ENCODE peak calls at places on chromosomes 13 and 19, in six cellular contexts. R, J, M, D, G and C are unnamed samples. For H3K4me1 and H3K27me3, the result is how much of the 10 kb centered on the place peaks cover.

GRCh38 chr19:40598121-40598917 is 2.9 kb upstream of the LTBP4 start:
- DNase-seq in R (peak), J (peak), M (peak), D (peak), G (peak), C (no peak)

GRCh38 chr13:110254151-110254679 is 52.7 kb downstream of the COL4A1 start:
- DNase-seq in R (no peak), J (no peak), M (no peak), D (no peak), G (no peak), C (no peak)

GRCh38 chr19:54594737-54595136 is 1.3 kb downstream of the LILRA1 start:
- DNase-seq in R (no peak), J (no peak), M (no peak), D (no peak), G (no peak), C (no peak)

GRCh38 chr19:35042056-35042730 is 672 bp downstream of the HPN start:
- DNase-seq in R (no peak), J (peak), M (no peak), D (no peak), G (no peak), C (no peak)

GRCh38 chr13:60540276-60540675 is 143.3 kb downstream of the TDRD3 start:
- DNase-seq in R (no peak), J (no peak), M (no peak), D (no peak), G (no peak), C (no peak)

GRCh38 chr13:112203614-112204013 is 136.7 kb downstream of the SOX1 start:
- DNase-seq in R (no peak), J (no peak), M (no peak), D (no peak), G (no peak), C (no peak)

GRCh38 chr13:23350009-23350408 is 83.5 kb downstream of the SACS start:
- DNase-seq in R (no peak), J (no peak), M (no peak), D (no peak), G (no peak), C (no peak)

GRCh38 chr13:33186851-33187250 is 98.7 kb downstream of the STARD13 start:
- DNase-seq in R (no peak), J (no peak), M (no peak), D (no peak), G (no peak), C (no peak)

GRCh38 chr13:46609726-46610125 is 56.8 kb downstream of the LRCH1 start:
- DNase-seq in R (no peak), J (no peak), M (no peak), D (no peak), G (no peak), C (no peak)

GRCh38 chr13:34250151-34250550 is 432.2 kb downstream of the RFC3 start:
- DNase-seq in R (no peak), J (no peak), M (no peak), D (no peak), G (no peak), C (no peak)

GRCh38 chr13:46961719-46962118 is 64.9 kb upstream of the HTR2A start:
- DNase-seq in R (no peak), J (no peak), M (no peak), D (no peak), G (no peak), C (no peak)

GRCh38 chr13:96130818-96131217 is 40.9 kb downstream of the HS6ST3 start:
- DNase-seq in R (no peak), J (no peak), M (no peak), D (no peak), G (no peak), C (no peak)

GRCh38 chr13:112222971-112223370 is 153.2 kb upstream of the SPACA7 start:
- DNase-seq in R (no peak), J (no peak), M (no peak), D (no peak), G (no peak), C (no peak)

GRCh38 chr19:47095707-47096704 is 17.6 kb downstream of the ZC3H4 start:
- DNase-seq in R (no peak), J (peak), M (peak), D (no peak), G (no peak), C (no peak)
- H3K4me1 ChIP-seq in R (half or more), J (half or more), M (half or more), D (under half), G (under half), C (under half)

GRCh38 chr13:113371061-113371460 is 7.1 kb upstream of the GRTP1 start:
- DNase-seq in R (no peak), J (no peak), M (peak), D (no peak), G (no peak), C (no peak)
- H3K27ac ChIP-seq in R (no peak), J (no peak), M (no peak), D (no peak), G (no peak), C (no peak)

GRCh38 chr13:19632915-19633339 is 532 bp upstream of the MPHOSPH8 start:
- DNase-seq in R (no peak), J (no peak), M (no peak), D (no peak), G (no peak), C (no peak)
- H3K27me3 ChIP-seq in R (under half), J (under half), M (under half), D (under half), G (under half), C (under half)

GRCh38 chr19:10243606-10244005 is 8.4 kb upstream of the MRPL4 start:
- DNase-seq in R (no peak), J (no peak), M (no peak), D (no peak), G (no peak), C (no peak)

GRCh38 chr19:10251792-10252694 is at the start of gene MRPL4:
- DNase-seq in R (peak), J (peak), M (peak), D (peak), G (peak), C (peak)

GRCh38 chr19:10246511-10246910 is 5.5 kb upstream of the MRPL4 start:
- DNase-seq in R (no peak), J (no peak), M (no peak), D (no peak), G (no peak), C (no peak)
- H3K4me1 ChIP-seq in R (under half), J (under half), M (under half), D (under half), G (under half), C (under half)

DNA sequence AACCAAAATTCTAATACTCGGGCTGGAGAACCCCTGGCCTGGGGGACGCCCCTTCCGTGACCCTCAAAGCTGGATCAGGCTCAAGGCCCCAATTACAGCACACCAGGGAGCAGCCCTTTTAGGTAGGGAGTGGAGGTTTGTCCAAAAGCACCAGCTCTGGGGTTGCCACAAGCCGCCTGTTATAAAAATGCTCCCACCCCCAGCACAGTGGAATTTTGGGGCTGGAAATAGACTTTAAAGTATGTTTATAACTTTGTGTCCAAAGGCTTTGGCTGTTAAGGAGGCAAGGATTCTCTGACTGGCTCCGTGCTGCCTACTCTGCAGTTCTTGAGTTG is 564 bp upstream of the GMIP start:
- DNase-seq in R (no peak), J (no peak), M (no peak), D (no peak), G (no peak), C (no peak)
- H3K27ac ChIP-seq in R (no peak), J (no peak), M (no peak), D (no peak), G (peak), C (no peak)

GRCh38 chr13:97225533-97225932 is 3.4 kb downstream of the MBNL2 start:
- DNase-seq in R (no peak), J (no peak), M (no peak), D (no peak), G (no peak), C (no peak)
- H3K27me3 ChIP-seq in R (under half), J (under half), M (under half), D (under half), G (under half), C (under half)

GRCh38 chr19:5918463-5919079 is 4.5 kb downstream of the CAPS start:
- DNase-seq in R (no peak), J (no peak), M (no peak), D (no peak), G (no peak), C (no peak)

GRCh38 chr19:5915782-5916165 is 1.7 kb downstream of the CAPS start:
- DNase-seq in R (no peak), J (no peak), M (no peak), D (no peak), G (no peak), C (no peak)

GRCh38 chr19:5916201-5916708 is 2.2 kb downstream of the CAPS start:
- DNase-seq in R (no peak), J (no peak), M (no peak), D (no peak), G (no peak), C (no peak)

GRCh38 chr19:5914946-5915781 is 1.1 kb downstream of the CAPS start:
- DNase-seq in R (no peak), J (no peak), M (no peak), D (peak), G (no peak), C (no peak)

DNA sequence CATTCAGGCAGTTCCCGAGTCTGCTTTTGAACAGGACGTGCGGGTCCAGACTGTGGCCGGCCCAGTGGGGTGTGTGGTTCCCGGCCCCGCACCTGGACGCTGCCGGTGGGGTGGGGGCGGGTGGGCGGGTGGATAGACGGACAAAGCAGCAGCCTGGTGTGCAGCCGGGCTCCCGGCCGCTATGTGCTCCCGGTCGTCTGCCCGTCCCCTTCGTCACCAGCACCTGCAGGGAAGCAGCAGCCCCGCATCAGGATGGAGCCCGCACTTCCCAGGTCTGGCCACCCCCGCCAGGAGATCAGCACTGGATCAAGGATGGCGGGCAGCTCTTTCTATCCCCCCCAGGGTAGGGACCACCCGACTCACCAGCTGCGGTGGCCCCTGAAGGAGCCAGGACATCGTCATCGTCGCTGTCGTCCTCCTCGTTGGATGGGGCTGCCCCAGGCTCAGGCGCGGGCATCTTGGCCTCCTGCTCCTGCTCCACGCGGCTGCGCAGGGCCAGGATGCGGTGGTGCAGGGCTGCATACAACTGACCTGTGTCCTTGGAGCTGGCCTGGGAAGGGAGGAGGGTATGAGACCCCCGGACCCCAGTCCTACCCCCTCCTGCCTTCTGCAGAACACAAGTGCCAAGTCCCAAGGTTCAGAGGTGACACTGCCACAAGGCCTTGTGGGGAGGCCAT is 3.5 kb downstream of the CAPS start:
- DNase-seq in R (no peak), J (no peak), M (no peak), D (no peak), G (no peak), C (no peak)
- H3K4me1 ChIP-seq in R (under half), J (under half), M (under half), D (under half), G (under half), C (under half)